ENCODE peak calls at places on chromosome 10, in eight cellular contexts. B is cardiac muscle cell, K is Peyer's patch, J is GM23338, O is heart left ventricle, U is RWPE2, T is esophagus muscularis mucosa, C is colonic mucosa. V is an unnamed sample.

GRCh38 chr10:24462889-24463552 is 254.1 kb downstream of the KIAA1217 start:
- DNase-seq in B (no peak), K (no peak), J (no peak), O (no peak), U (no peak), T (no peak), C (no peak), V (no peak)

GRCh38 chr10:92408017-92408361 is 117.0 kb downstream of the MARCHF5 start:
- DNase-seq in B (no peak), K (no peak), J (no peak), O (no peak), U (no peak), T (no peak), C (no peak), V (no peak)

GRCh38 chr10:114334301-114334700 is 70.0 kb downstream of the AFAP1L2 start:
- DNase-seq in B (no peak), K (no peak), J (peak), O (no peak), U (no peak), T (no peak), C (no peak), V (no peak)

GRCh38 chr10:132133005-132133404 is 53.7 kb upstream of the DPYSL4 start:
- DNase-seq in B (no peak), K (no peak), J (no peak), O (no peak), U (no peak), T (no peak), C (no peak), V (peak)

GRCh38 chr10:79179404-79180309 is 110.9 kb downstream of the ZMIZ1 start:
- DNase-seq in B (no peak), K (no peak), J (peak), O (no peak), U (no peak), T (no peak), C (no peak), V (no peak)

GRCh38 chr10:15813415-15813814 is 46.9 kb downstream of the MINDY3 start:
- DNase-seq in B (no peak), K (no peak), J (no peak), O (no peak), U (no peak), T (no peak), C (no peak), V (no peak)

GRCh38 chr10:125017547-125018298 is 75.8 kb downstream of the ZRANB1 start:
- DNase-seq in B (no peak), K (no peak), J (no peak), O (no peak), U (no peak), T (no peak), C (no peak), V (peak)

GRCh38 chr10:110643670-110644597 is at the start of gene RBM20:
- DNase-seq in B (peak), K (peak), J (peak), O (peak), U (no peak), T (no peak), C (no peak), V (peak)

GRCh38 chr10:12945709-12946359 is 55.7 kb downstream of the CCDC3 start:
- DNase-seq in B (no peak), K (no peak), J (no peak), O (no peak), U (no peak), T (peak), C (no peak), V (no peak)

GRCh38 chr10:106714734-106715368 is 449.7 kb downstream of the SORCS1 start:
- DNase-seq in B (no peak), K (no peak), J (no peak), O (no peak), U (no peak), T (no peak), C (no peak), V (no peak)

GRCh38 chr10:21364196-21365114 is 161.0 kb downstream of the SKIDA1 start:
- DNase-seq in B (peak), K (no peak), J (peak), O (peak), U (peak), T (no peak), C (peak), V (peak)

GRCh38 chr10:125028291-125028867 is 86.5 kb downstream of the ZRANB1 start:
- DNase-seq in B (no peak), K (no peak), J (no peak), O (no peak), U (no peak), T (no peak), C (no peak), V (no peak)

GRCh38 chr10:7471720-7472367 is 61.0 kb upstream of the SFMBT2 start:
- DNase-seq in B (no peak), K (no peak), J (no peak), O (no peak), U (no peak), T (no peak), C (peak), V (no peak)

GRCh38 chr10:30751678-30752331 is 122.3 kb upstream of the LYZL2 start:
- DNase-seq in B (peak), K (no peak), J (peak), O (peak), U (no peak), T (no peak), C (peak), V (peak)

GRCh38 chr10:49678827-49679479 is 498 bp upstream of the C10orf53 start:
- DNase-seq in B (no peak), K (no peak), J (no peak), O (no peak), U (no peak), T (peak), C (no peak), V (no peak)

GRCh38 chr10:4281207-4281825 is 496.3 kb upstream of the KLF6 start:
- DNase-seq in B (no peak), K (no peak), J (peak), O (no peak), U (no peak), T (peak), C (peak), V (no peak)

GRCh38 chr10:70549962-70550845 is 52.3 kb downstream of the PRF1 start:
- DNase-seq in B (peak), K (peak), J (peak), O (peak), U (no peak), T (peak), C (peak), V (peak)

GRCh38 chr10:69042838-69043237 is 45.1 kb upstream of the SRGN start:
- DNase-seq in B (no peak), K (no peak), J (no peak), O (no peak), U (no peak), T (no peak), C (no peak), V (no peak)

GRCh38 chr10:43610636-43611035 is 4.4 kb downstream of the ZNF485 start:
- DNase-seq in B (no peak), K (no peak), J (no peak), O (no peak), U (no peak), T (no peak), C (no peak), V (no peak)

GRCh38 chr10:11881477-11882417 is 58.6 kb downstream of the PROSER2 start:
- DNase-seq in B (no peak), K (no peak), J (peak), O (no peak), U (peak), T (no peak), C (no peak), V (no peak)

GRCh38 chr10:50554995-50555568 is 68.7 kb downstream of the SGMS1 start:
- DNase-seq in B (no peak), K (no peak), J (peak), O (no peak), U (no peak), T (no peak), C (no peak), V (no peak)

GRCh38 chr10:73941300-73941699 is 30.4 kb downstream of the PLAU start:
- DNase-seq in B (no peak), K (no peak), J (no peak), O (no peak), U (no peak), T (no peak), C (no peak), V (no peak)

GRCh38 chr10:113060221-113061053 is 110.4 kb downstream of the TCF7L2 start:
- DNase-seq in B (no peak), K (no peak), J (no peak), O (peak), U (no peak), T (no peak), C (peak), V (peak)
- H3K27ac ChIP-seq in B (peak), K (peak), J (peak), O (peak), U (peak), T (peak), C (peak), V (peak)

DNA sequence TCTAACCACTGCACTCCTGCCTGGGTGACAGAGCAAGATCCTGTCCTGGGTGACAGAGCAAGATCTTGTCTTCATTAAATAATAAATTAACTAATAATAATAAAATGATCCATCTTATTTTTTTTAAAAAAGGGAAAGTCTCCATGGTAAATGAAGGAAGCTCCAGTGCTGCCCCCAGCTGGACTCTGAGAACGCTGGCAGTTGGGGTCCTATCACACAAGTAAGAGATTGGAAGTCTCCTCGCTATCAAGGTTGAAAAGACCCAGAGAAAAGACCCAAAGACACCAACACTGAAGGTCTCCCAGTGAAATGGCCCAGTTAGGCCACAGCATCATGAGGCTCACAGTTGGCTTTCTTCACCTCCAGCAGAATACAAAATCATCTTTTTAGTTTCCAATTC is 13.8 kb upstream of the C10orf67 start:
- DNase-seq in B (peak), K (no peak), J (peak), O (no peak), U (no peak), T (no peak), C (no peak), V (no peak)
- TF ChIP-seq CTCF in B (peak), K (no peak), J (peak), O (no peak), U (peak), T (peak), C (no peak), V (no peak)

DNA sequence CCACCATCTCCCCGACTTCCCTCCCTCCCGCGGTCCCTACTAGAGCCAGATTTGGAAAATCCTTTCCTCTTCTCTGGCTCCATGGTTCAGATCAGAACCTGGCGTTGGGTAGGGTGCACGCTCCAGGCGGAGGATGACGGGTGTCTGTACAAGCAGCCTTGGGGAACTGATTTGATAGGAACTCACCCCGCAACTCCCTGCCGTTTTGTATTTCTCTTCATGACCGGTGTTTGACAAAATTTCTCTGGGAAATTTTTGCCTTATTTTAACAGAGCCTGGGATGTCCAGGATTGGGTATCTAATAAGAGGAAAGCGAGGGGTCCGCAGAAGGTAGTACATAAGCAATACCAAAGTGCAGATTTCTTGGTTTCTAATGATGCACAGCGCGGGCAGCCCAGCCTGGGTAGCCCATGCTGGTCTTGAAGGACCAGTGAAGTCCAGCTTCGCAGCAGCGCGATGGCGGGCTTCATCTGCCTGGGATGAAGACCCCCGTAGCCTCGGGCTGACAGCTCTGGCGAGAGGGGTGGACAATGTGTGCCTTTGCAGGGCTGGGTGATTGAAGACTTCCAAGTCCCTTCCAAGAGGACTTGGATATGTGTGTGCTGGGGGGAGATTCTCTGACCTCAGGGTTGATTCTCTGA is 2.1 kb downstream of the SORCS3 start:
- DNase-seq in B (no peak), K (no peak), J (no peak), O (no peak), U (no peak), T (peak), C (no peak), V (no peak)
- H3K4me3 ChIP-seq in B (peak), K (no peak), J (peak), O (no peak), U (no peak), T (peak), C (no peak), V (no peak)

DNA sequence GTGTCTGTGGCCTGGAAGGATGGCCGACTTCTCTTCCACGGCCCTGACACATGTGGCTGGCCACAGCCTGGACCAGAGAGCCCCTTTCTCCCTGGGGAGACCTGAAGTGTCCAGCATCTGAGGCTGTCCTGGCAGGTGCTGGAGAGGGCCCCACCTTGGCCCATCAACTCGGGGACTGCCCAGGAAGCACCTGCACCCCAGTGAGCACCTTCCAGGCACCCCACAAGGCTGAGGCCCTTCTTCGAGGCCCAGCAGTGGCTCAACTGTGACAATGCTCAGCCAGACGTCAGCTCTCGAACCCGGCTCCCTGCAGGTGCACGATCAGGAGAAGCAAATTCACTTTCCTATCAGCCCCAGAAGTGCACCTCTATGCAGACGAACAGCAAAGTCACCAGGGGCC is 24.3 kb downstream of the RGS10 start:
- DNase-seq in B (no peak), K (no peak), J (no peak), O (no peak), U (no peak), T (no peak), C (no peak), V (no peak)
- H3K27ac ChIP-seq in B (no peak), K (peak), J (no peak), O (no peak), U (no peak), T (no peak), C (peak), V (no peak)

V was measured in psoas muscle.